ENCODE peak calls at places on chromosomes 6 and 20, in seven cellular contexts. P, C, S, V, F, E and N are unnamed samples.

GRCh38 chr6:16477367-16478149 is 239.2 kb downstream of the GMPR start:
- DNase-seq in C (no peak), V (no peak), E (peak; percentile 72), S (no peak), F (no peak), P (no peak), N (peak; percentile 27)

GRCh38 chr6:169370054-169370453 is 116.4 kb upstream of the THBS2 start:
- DNase-seq in E (no peak), S (no peak), P (no peak), C (no peak), V (no peak), F (no peak), N (no peak)

GRCh38 chr6:53982361-53983050 is 128.7 kb upstream of the MLIP start:
- DNase-seq in C (no peak), P (no peak), E (no peak), S (no peak), F (no peak), V (no peak), N (no peak)

GRCh38 chr6:53728570-53729194 is 63.1 kb upstream of the KLHL31 start:
- DNase-seq in V (no peak), F (peak; percentile 35), S (peak; percentile 33), C (peak; percentile 62), E (peak; percentile 24), P (no peak), N (no peak)

GRCh38 chr6:113625850-113626249 is 231.3 kb upstream of the MARCKS start:
- DNase-seq in S (no peak), C (no peak), V (no peak), E (no peak), P (no peak), F (no peak), N (no peak)

GRCh38 chr6:33731751-33732282 is 14.9 kb downstream of the IP6K3 start:
- DNase-seq in E (no peak), C (no peak), F (no peak), S (no peak), P (no peak), V (no peak), N (peak; percentile 90)

GRCh38 chr6:130602151-130602770 is 224.9 kb upstream of the SMLR1 start:
- DNase-seq in P (no peak), S (peak; percentile 96), F (peak; percentile 46), C (no peak), E (no peak), V (no peak), N (no peak)

GRCh38 chr20:16729565-16730460 is at the start of gene SNRPB2:
- DNase-seq in P (peak; percentile 95), F (peak; percentile 91), S (peak; percentile 96), E (peak; percentile 93), C (peak; percentile 94), V (peak; percentile 96), N (peak; percentile 91)

GRCh38 chr20:8267009-8267408 is 134.9 kb downstream of the PLCB1 start:
- DNase-seq in V (no peak), C (no peak), E (no peak), P (no peak), F (no peak), S (no peak), N (no peak)

GRCh38 chr6:97133071-97133470 is 149.9 kb downstream of the MMS22L start:
- DNase-seq in P (no peak), V (no peak), C (peak; percentile 74), F (no peak), S (peak; percentile 2), E (no peak), N (no peak)

GRCh38 chr20:33832113-33832853 is 21.1 kb downstream of the CHMP4B start:
- DNase-seq in S (peak; percentile 31), V (no peak), E (no peak), F (no peak), C (no peak), P (peak; percentile 70), N (no peak)

GRCh38 chr6:38632490-38632889 is 7.2 kb downstream of the BTBD9 start:
- DNase-seq in F (no peak), S (no peak), C (no peak), E (no peak), P (no peak), V (no peak), N (no peak)

GRCh38 chr20:23138226-23138625 is 52.1 kb upstream of the CD93 start:
- DNase-seq in S (no peak), F (no peak), P (no peak), E (no peak), C (no peak), V (no peak), N (no peak)

GRCh38 chr6:36599791-36600209 is 5.6 kb downstream of the SRSF3 start:
- DNase-seq in P (peak; percentile 73), E (no peak), S (peak; percentile 46), V (peak; percentile 72), C (peak; percentile 58), F (no peak), N (no peak)

GRCh38 chr6:153965996-153966395 is 73.0 kb upstream of the OPRM1 start:
- DNase-seq in C (no peak), E (no peak), S (peak; percentile 77), V (no peak), F (no peak), P (no peak), N (no peak)

GRCh38 chr6:147449405-147450161 is 58.9 kb upstream of the SAMD5 start:
- DNase-seq in P (no peak), F (no peak), E (no peak), C (no peak), S (peak; percentile 15), V (no peak), N (no peak)

GRCh38 chr6:138975815-138976214 is 12.2 kb downstream of the REPS1 start:
- DNase-seq in F (no peak), E (no peak), C (no peak), V (no peak), P (no peak), S (no peak), N (no peak)

GRCh38 chr20:61954276-61955021 is 111.2 kb downstream of the TAF4 start:
- DNase-seq in V (no peak), C (no peak), E (no peak), S (no peak), F (no peak), P (peak; percentile 82), N (no peak)

GRCh38 chr6:45665859-45666258 is 288.1 kb upstream of the SUPT3H start:
- DNase-seq in P (no peak), C (no peak), F (no peak), V (no peak), E (no peak), S (no peak), N (no peak)

GRCh38 chr6:2522521-2522920 is 228.2 kb downstream of the MYLK4 start:
- DNase-seq in S (peak; percentile 73), E (no peak), C (no peak), F (no peak), V (no peak), P (no peak), N (no peak)

GRCh38 chr6:135842618-135843392 is 8.7 kb upstream of the PDE7B start:
- DNase-seq in P (no peak), F (no peak), C (no peak), S (no peak), V (no peak), E (no peak), N (no peak)

GRCh38 chr20:58021481-58021880 is 207.0 kb downstream of the ANKRD60 start:
- DNase-seq in P (peak; percentile 78), C (no peak), F (peak; percentile 57), E (peak; percentile 51), S (no peak), V (peak; percentile 67), N (peak; percentile 46)

GRCh38 chr6:155779421-155779820 is 323.8 kb upstream of the NOX3 start:
- DNase-seq in E (no peak), F (no peak), V (no peak), S (no peak), P (no peak), C (no peak), N (no peak)

GRCh38 chr6:7974932-7975763 is 64.6 kb upstream of the TXNDC5 start:
- DNase-seq in E (peak; percentile 84), V (peak; percentile 84), P (peak; percentile 89), C (peak; percentile 86), F (peak; percentile 96), S (peak; percentile 96), N (peak; percentile 80)

GRCh38 chr20:33724439-33725094 is 4.5 kb upstream of the PXMP4 start:
- DNase-seq in C (no peak), S (no peak), F (no peak), P (no peak), E (no peak), V (no peak), N (no peak)

GRCh38 chr20:48897298-48898044 is 24.0 kb upstream of the ARFGEF2 start:
- DNase-seq in F (no peak), V (no peak), E (no peak), C (no peak), P (no peak), S (peak; percentile 55), N (peak; percentile 61)

GRCh38 chr6:37783831-37784584 is 35.5 kb upstream of the ZFAND3 start:
- DNase-seq in P (no peak), E (peak; percentile 25), C (peak; percentile 49), F (peak; percentile 42), S (peak; percentile 24), V (peak; percentile 65), N (no peak)

DNA sequence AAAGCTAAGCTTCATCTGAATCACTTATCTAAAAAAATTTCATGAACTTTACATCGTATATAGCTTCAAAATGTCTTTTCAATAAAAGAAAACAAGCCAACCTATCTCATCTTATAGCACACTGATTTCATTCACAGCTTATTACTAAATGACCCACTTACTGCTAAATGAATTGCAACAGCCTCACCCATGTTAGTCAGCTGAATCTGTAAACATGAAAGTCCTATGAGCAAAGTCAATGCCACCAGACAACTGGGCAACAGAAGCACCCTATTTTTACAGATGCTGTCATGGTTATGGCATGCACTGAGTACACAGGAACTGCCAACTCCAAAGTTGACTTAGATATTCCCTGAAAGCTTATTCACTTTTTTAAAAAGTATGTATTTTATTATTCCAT is 41.2 kb upstream of the DST start:
- DNase-seq in E (no peak), C (no peak), P (no peak), S (peak; percentile 76), V (peak; percentile 88), F (no peak), N (peak; percentile 80)
- H3K27ac ChIP-seq in E (peak overlapping the region; percentile 90), C (peak overlapping the region; percentile 54), P (peak overlapping the region; percentile 78), S (peak overlapping the region; percentile 33), V (peak overlapping the region; percentile 66), F (no peak overlapping the region), N (peak overlapping the region; percentile 92)

GRCh38 chr6:167932468-167933276 is 64.8 kb upstream of the KIF25 start:
- DNase-seq in F (no peak), C (no peak), S (peak; percentile 16), P (no peak), E (no peak), V (no peak), N (no peak)
- H3K4me3 ChIP-seq in F (no peak overlapping the region), C (no peak overlapping the region), S (no peak overlapping the region), P (no peak overlapping the region), E (no peak overlapping the region), V (no peak overlapping the region), N (no peak overlapping the region)

GRCh38 chr6:6883011-6883410 is 224.8 kb upstream of the RREB1 start:
- DNase-seq in P (no peak), V (no peak), C (no peak), E (no peak), S (no peak), F (no peak), N (no peak)
- TF ChIP-seq CTCF in P (no peak), V (no peak), C (no peak), E (no peak), S (no peak), F (no peak), N (no peak)

DNA sequence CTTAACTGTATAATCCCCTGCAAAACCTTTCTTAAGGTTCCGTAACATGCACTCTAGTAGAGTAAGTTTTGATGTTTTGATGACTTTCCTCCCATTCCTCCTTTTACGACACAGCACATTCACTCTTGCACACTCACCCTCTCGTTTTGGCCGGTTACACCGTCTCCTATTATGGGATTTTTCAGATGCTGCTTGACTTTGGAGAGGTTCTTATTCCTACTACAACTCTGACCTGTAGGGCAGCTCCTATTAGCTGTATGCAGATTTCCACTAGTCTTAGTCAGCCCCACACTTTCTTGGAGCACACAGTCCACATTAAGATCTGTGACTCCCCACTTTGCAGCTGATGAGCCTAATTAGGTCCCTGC is 223.7 kb upstream of the SYNCRIP start:
- DNase-seq in S (no peak), C (no peak), F (peak; percentile 42), E (no peak), P (no peak), V (no peak), N (no peak)
- H3K27ac ChIP-seq in S (no peak overlapping the region), C (no peak overlapping the region), F (peak overlapping the region; percentile 81), E (peak overlapping the region; percentile 34), P (no peak overlapping the region), V (peak overlapping the region; percentile 85), N (no peak overlapping the region)